ENCODE peak calls at places on chromosomes 3 and 15, in nine cellular contexts. C is GM23248, O is GM23338, W is MM.1S, Y is neural progenitor cell, V is PC-3, Q is HCT116, F is SK-N-SH, R is hepatocyte. M is an unnamed sample.

GRCh38 chr15:38224486-38224885 is 28.1 kb upstream of the SPRED1 start:
- DNase-seq in C (no peak), O (no peak), W (no peak), Y (no peak), V (no peak), Q (no peak), F (no peak), R (no peak), M (no peak)

GRCh38 chr3:125461896-125462295 is 58.1 kb downstream of the SNX4 start:
- DNase-seq in C (no peak), O (no peak), W (no peak), Y (no peak), V (no peak), Q (no peak), F (no peak), R (no peak), M (no peak)

GRCh38 chr15:87207945-87208580 is 1048.5 kb downstream of the NTRK3 start:
- DNase-seq in C (peak), O (no peak), W (no peak), Y (no peak), V (peak), Q (no peak), F (no peak), R (no peak), M (no peak)

GRCh38 chr3:6679510-6679909 is 181.4 kb upstream of the GRM7 start:
- DNase-seq in C (no peak), O (no peak), W (peak), Y (no peak), V (no peak), Q (no peak), F (no peak), R (no peak), M (peak)

GRCh38 chr3:4814302-4814903 is 164.8 kb upstream of the BHLHE40 start:
- DNase-seq in C (no peak), O (no peak), W (no peak), Y (no peak), V (peak), Q (no peak), F (no peak), R (no peak), M (no peak)

GRCh38 chr3:186248850-186249249 is 113.2 kb downstream of the DGKG start:
- DNase-seq in C (no peak), O (no peak), W (no peak), Y (no peak), V (no peak), Q (no peak), F (no peak), R (no peak), M (no peak)

GRCh38 chr3:112486811-112487505 is 12.3 kb downstream of the BTLA start:
- DNase-seq in C (no peak), O (no peak), W (no peak), Y (no peak), V (no peak), Q (no peak), F (no peak), R (no peak), M (no peak)

GRCh38 chr15:39628821-39629220 is 47.9 kb downstream of the THBS1 start:
- DNase-seq in C (no peak), O (no peak), W (no peak), Y (no peak), V (no peak), Q (no peak), F (no peak), R (no peak), M (no peak)

GRCh38 chr15:38885477-38885952 is 320.9 kb upstream of the RASGRP1 start:
- DNase-seq in C (peak), O (no peak), W (no peak), Y (no peak), V (no peak), Q (no peak), F (no peak), R (no peak), M (no peak)

GRCh38 chr15:101528108-101528916 is 38.8 kb upstream of the PCSK6 start:
- DNase-seq in C (peak), O (no peak), W (no peak), Y (no peak), V (no peak), Q (no peak), F (no peak), R (peak), M (no peak)

DNA sequence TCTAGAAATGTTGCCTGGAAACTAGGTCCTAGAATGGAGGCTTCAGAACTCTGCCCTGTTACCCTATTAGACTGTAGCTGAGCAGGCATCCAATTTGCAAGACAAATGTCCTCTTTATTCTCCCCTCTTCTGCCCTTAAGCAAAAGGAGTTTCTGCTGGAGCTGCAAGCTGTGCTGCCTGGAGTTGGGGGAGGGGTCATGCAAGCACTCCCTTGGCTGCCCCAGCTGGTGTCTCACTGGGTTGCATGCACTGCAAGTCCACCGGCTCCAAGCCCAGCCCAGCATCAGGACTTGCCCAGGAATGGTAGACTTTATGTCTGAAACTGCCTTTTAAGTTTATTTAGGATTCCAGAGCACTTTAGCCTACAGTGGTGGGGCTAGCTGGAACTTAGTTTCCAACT is 15.7 kb upstream of the RBP2 start:
- DNase-seq in C (no peak), O (peak), W (no peak), Y (peak), V (no peak), Q (no peak), F (no peak), R (no peak), M (no peak)
- TF ChIP-seq EZH2phosphoT487 in C (no peak), O (no peak), W (no peak), Y (no peak), V (no peak), Q (no peak), F (no peak), R (no peak), M (no peak)

DNA sequence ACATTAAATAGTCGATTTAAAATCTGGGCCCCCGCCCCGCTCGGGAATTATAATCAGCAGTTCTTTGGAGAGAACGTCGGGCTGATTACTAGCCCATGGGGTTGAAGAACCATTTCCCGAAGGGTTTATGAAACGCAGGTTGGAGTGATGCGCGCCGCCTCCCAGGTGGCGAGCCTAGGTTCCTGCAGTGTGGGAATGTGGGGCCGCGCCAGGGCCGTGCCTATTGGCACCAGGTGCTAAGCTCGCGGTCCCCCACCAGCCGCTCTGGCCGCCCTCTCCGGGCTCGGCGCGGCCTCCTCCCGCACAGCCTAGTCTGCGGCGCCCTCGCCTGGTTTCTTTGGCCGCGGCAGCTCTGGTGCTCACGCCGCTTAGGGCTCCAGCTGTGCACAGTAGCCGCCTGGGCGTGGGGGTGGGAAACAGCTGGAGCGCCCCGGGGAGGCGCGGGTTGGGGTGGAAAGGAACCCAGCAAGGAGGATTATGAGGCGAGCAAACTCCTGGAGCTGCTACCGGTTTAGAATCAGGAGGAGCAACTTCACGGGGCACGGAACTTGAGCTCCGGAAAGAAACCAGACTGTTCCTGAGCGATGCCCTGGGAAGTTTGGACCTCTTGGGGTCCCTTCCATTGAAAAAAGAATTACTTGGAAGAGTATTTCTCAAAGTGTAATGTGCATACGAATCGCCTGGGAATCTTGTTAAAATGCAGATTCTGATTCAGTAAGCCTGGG is 5.6 kb upstream of the MECOM start:
- DNase-seq in C (peak), O (peak), W (peak), Y (peak), V (peak), Q (peak), F (peak), R (peak), M (no peak)
- TF ChIP-seq EZH2phosphoT487 in C (no peak), O (no peak), W (no peak), Y (peak), V (no peak), Q (no peak), F (no peak), R (no peak), M (no peak)

GRCh38 chr3:148873270-148873927 is 8.3 kb downstream of the CPA3 start:
- DNase-seq in C (no peak), O (no peak), W (no peak), Y (no peak), V (no peak), Q (no peak), F (no peak), R (no peak), M (no peak)

GRCh38 chr3:148879256-148879655 is 14.2 kb downstream of the CPA3 start:
- DNase-seq in C (no peak), O (no peak), W (no peak), Y (no peak), V (no peak), Q (no peak), F (no peak), R (no peak), M (no peak)

GRCh38 chr3:148878073-148878472 is 13.0 kb downstream of the CPA3 start:
- DNase-seq in C (no peak), O (no peak), W (no peak), Y (no peak), V (no peak), Q (no peak), F (no peak), R (no peak), M (no peak)

DNA sequence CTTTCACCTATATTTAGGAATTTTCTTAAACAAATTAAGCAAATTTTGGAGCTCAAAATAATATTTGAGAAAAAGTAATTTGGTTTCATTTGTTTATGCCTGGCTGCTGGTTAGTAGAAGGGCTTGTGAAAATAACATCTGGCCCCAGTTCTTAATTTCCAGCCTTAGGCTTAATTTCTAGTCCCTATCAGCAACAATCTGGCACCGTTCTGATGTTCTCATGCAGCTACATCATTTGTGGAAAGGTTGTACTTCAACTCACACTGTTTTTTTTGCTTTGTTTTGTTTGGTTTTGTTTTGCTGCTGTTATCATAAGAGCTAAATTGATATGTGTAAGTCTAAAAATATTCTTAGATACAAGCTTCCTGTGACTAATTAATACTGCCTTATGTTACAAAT is 8.8 kb downstream of the CPA3 start:
- DNase-seq in C (no peak), O (no peak), W (no peak), Y (no peak), V (no peak), Q (no peak), F (peak), R (no peak), M (no peak)
- TF ChIP-seq EZH2phosphoT487 in C (no peak), O (no peak), W (no peak), Y (no peak), V (no peak), Q (no peak), F (no peak), R (no peak), M (no peak)

GRCh38 chr3:169244119-169244864 is 419.2 kb downstream of the MECOM start:
- DNase-seq in C (no peak), O (peak), W (no peak), Y (peak), V (no peak), Q (no peak), F (peak), R (no peak), M (no peak)
- TF ChIP-seq EZH2phosphoT487 in C (no peak), O (no peak), W (no peak), Y (no peak), V (no peak), Q (no peak), F (no peak), R (no peak), M (no peak)

M was measured in OCI-LY7.